ENCODE peak calls at places on chromosome 1, in eight cellular contexts. P is body of pancreas, D is HCT116, T is prostate gland, K is IMR-90, X is adrenal gland, W is transverse colon, F is heart left ventricle. Y is an unnamed sample. For H3K27me3, the result is how much of the 10 kb centered on the place peaks cover.

GRCh38 chr1:85349224-85349623 is 72.8 kb upstream of the BCL10 start:
- DNase-seq in P (no peak), D (no peak), T (no peak), K (no peak), X (no peak), W (no peak), F (no peak), Y (no peak)

GRCh38 chr1:207004931-207005830 is 27.4 kb downstream of the C1orf116 start:
- DNase-seq in P (peak), D (peak), T (no peak), K (peak), X (peak), W (peak), F (no peak), Y (no peak)

GRCh38 chr1:91803133-91803532 is 82.8 kb downstream of the TGFBR3 start:
- DNase-seq in P (no peak), D (no peak), T (no peak), K (no peak), X (no peak), W (no peak), F (no peak), Y (no peak)

GRCh38 chr1:21607549-21608529 is 61.3 kb downstream of the RAP1GAP start:
- DNase-seq in P (peak), D (peak), T (peak), K (peak), X (peak), W (peak), F (peak), Y (peak)

GRCh38 chr1:106080608-106081325 is 975.7 kb upstream of the PRMT6 start:
- DNase-seq in P (no peak), D (no peak), T (no peak), K (no peak), X (no peak), W (no peak), F (peak), Y (no peak)

GRCh38 chr1:54996869-54997710 is 1.6 kb upstream of the BSND start:
- DNase-seq in P (no peak), D (no peak), T (no peak), K (no peak), X (no peak), W (no peak), F (no peak), Y (no peak)

GRCh38 chr1:116486424-116486823 is 84.4 kb downstream of the CD58 start:
- DNase-seq in P (no peak), D (no peak), T (no peak), K (peak), X (no peak), W (no peak), F (no peak), Y (no peak)

GRCh38 chr1:38094711-38095336 is 48.2 kb upstream of the POU3F1 start:
- DNase-seq in P (no peak), D (no peak), T (no peak), K (no peak), X (no peak), W (no peak), F (no peak), Y (no peak)

GRCh38 chr1:125066385-125066784 is 3881.6 kb downstream of the SRGAP2C start:
- DNase-seq in P (no peak), D (no peak), T (no peak), K (no peak), X (no peak), W (no peak), F (peak), Y (no peak)

GRCh38 chr1:108758782-108759181 is 12.3 kb downstream of the STXBP3 start:
- DNase-seq in P (no peak), D (no peak), T (no peak), K (no peak), X (no peak), W (no peak), F (no peak), Y (no peak)

DNA sequence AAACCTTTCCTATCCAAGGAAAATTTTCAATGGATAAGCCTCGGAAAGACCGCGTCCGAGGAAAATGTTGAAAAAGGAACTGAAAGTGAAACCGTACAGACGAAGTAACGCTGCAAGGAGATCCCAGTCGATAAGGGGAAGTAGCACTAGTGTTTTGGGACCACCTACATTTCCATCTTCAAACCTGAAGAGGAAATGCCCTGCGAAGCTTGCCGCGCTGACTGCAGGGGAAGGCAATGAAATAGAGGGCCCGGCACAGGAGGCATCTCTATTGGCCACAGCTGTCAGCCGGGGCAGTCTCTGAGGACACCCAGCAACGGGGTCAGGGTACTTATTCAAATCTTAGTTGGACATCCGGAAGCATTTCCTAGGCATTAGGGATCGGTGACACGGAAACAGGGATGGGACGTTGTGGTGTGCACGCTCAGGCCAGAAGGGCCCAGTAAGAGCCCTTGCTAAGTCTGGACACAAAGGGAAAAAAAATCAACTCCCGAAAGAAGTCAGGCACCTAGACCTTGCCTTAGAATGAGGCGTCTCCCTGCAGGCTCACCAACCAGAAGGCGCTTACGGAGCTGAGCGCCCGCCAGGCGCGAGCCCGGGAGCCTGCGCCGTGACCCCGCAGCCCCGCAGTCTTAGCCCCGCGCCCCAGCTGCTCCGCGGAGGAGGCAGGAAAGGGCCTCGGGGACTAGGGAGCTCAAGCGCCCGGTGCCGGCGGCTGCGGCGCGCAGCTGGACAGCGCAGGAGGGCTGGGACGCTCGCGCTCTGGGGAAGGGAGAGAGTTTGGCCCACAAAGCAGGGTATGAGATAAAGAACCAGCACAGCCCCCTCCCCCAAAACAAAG is 649 bp downstream of the USF1 start:
- DNase-seq in P (peak), D (no peak), T (peak), K (peak), X (peak), W (peak), F (peak), Y (peak)
- TF ChIP-seq POLR2A in P (no peak), D (no peak), T (peak), K (no peak), X (peak), W (peak), F (peak), Y (no peak)

DNA sequence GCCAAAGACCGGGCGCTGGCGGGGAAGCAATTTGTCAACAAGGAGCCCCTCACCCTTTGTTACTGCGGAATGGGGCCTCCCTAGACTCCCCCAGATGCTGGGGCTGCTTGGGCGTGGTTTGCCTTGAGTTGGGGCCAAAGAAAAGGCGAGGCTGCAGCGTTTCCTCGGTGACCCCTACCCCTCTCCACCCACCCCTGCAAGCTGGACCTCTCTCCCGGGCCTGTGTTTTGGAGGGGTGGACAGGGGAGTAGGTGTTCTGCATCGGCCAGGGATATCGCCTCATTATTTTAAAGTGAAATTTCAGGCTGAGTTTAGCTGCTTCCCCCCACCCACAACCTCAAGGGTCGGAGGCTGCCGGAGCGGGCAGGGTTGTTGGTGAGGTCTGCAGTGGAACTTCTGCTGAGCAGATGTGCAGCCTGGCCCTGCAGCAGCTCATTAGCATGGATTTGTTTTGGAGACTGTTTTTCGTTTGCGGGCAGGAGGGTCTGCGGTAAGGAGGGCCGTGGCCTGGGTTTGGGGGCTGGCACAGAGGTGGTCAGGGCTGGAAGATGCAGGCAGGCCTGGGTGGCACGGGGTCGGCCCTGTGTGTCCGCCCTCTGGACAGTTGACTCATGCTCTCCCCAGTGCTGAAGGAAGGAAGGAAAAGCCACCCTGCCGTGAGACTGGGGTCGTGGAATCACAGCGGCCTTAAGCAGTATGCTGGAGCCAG is 1.6 kb downstream of the NBL1 start:
- DNase-seq in P (no peak), D (no peak), T (no peak), K (peak), X (no peak), W (peak), F (no peak), Y (peak)
- H3K27me3 ChIP-seq in P (under half), D (under half), T (under half), K (under half), X (under half), W (under half), F (under half), Y (under half)

DNA sequence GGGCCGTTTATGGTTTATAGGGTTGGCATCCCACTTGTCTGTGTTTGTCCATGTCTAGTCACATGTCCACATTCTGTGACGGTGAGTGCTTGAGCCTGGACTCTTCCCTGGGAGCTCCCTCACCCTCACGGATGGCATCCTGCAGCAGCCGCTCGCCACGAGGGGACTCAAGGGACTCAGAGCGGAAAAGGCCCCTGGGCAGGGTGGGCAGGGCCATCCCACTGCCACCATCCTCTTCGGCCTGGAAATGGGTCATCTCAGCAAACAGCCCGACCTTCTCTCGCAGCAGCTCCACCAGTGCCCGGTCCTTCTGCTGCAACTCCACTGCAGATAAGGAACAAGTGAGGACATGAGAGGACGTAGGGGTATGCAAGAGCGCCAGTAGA is 11.1 kb downstream of the RXFP4 start:
- DNase-seq in P (no peak), D (no peak), T (peak), K (no peak), X (no peak), W (no peak), F (no peak), Y (no peak)
- TF ChIP-seq POLR2A in P (no peak), D (no peak), T (no peak), K (no peak), X (no peak), W (no peak), F (no peak), Y (no peak)

DNA sequence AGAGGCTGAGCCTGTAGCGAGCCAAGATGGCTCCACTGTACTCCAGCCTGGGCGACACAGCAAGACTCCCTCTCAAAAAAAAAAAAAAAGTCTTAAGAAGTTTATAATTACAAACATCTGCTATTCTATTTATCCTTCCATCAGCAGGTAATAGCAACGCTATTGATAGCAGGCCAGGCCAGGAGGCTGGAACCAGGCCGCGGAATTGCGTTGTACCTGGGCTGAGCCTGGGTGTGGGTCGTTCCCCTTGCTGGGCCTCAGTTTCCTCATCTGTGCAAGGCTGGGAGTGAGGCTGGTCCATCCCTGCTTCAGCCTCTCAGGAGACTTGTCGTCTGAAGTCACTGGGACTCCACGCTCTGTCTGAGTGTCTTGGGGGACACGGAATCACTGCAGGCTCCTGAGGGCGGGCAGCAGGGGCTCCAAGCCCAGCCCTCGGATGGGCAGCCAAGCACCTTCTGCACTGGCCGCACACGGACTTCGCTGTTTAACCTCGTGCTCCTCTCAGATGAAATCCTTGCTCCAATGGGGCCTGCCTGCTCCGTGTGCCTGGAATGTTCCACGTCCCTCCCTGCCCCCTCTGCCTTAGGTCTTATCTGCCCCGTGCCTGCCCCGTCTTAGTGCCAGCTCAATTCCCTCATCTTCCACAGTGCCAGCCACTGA is 103.9 kb upstream of the C1orf174 start:
- DNase-seq in P (no peak), D (no peak), T (no peak), K (no peak), X (no peak), W (no peak), F (no peak), Y (no peak)
- H3K27me3 ChIP-seq in P (under half), D (under half), T (under half), K (under half), X (under half), W (under half), F (under half), Y (under half)

GRCh38 chr1:172144445-172145060 is 275.9 kb upstream of the C1orf105 start:
- DNase-seq in P (peak), D (no peak), T (peak), K (peak), X (peak), W (peak), F (peak), Y (peak)
- TF ChIP-seq POLR2A in P (no peak), D (no peak), T (no peak), K (peak), X (peak), W (peak), F (peak), Y (peak)

Y was measured in ovary.